ENCODE peak calls at places on chromosomes 4 and X, in five cellular contexts. C is activated gamma-delta T cell treated with Interleukin-2 at 50 U/mL for 16 hours; M is NCI-H774; I is glomerular endothelial cell; Z is activated CD8-positive, alpha-beta memory T cell treated with anti-CD3 and anti-CD28 coated beads, Interleukin-2, amount 50 U/mL, for 48 hours. Y is an unnamed sample.

GRCh38 chr4:58564695-58565094 is 1454.5 kb upstream of the IGFBP7 start:
- DNase-seq in C (no peak), I (no peak), Z (no peak), M (no peak), Y (no peak)

GRCh38 chrX:42776195-42776594 is 1.8 kb downstream of the PPP1R2C start:
- DNase-seq in C (no peak), Z (no peak), I (no peak), M (no peak), Y (peak)

GRCh38 chrX:34563809-34564208 is 93.3 kb downstream of the TMEM47 start:
- DNase-seq in Z (no peak), M (no peak), I (no peak), C (no peak), Y (no peak)

GRCh38 chrX:71941771-71942170 is 31.1 kb downstream of the NHSL2 start:
- DNase-seq in M (no peak), C (no peak), Z (no peak), I (no peak), Y (no peak)

GRCh38 chr4:187227907-187228699 is 504.4 kb upstream of the FAT1 start:
- DNase-seq in I (no peak), M (no peak), C (no peak), Z (no peak), Y (no peak)

GRCh38 chr4:6472008-6472386 is 417 bp downstream of the PPP2R2C start:
- DNase-seq in I (no peak), C (no peak), M (no peak), Z (peak), Y (no peak)

GRCh38 chrX:135707880-135708279 is 5.6 kb upstream of the CT45A1 start:
- DNase-seq in Z (peak), M (peak), C (no peak), I (no peak), Y (no peak)

GRCh38 chrX:71144651-71145050 is at the start of gene NLGN3:
- DNase-seq in Z (no peak), I (no peak), M (no peak), C (no peak), Y (no peak)

GRCh38 chr4:83890231-83890630 is 354.3 kb downstream of the GPAT3 start:
- DNase-seq in Z (no peak), C (no peak), I (no peak), M (no peak), Y (no peak)

Y was measured in pulmonary artery endothelial cell.